ENCODE peak calls at places on chromosomes 5 and 9, in seven cellular contexts. D is RPMI8226; Q is choroid plexus epithelial cell; U is RKO; H is natural killer cell treated with Interleukin-12 subunit alpha and Interleukin-12 subunit beta and Interleukin-15 and Interleukin-18, amount 100 ng/mL, for 72 hours; A is ACHN; L is activated naive CD4-positive, alpha-beta T cell. V is an unnamed sample.

GRCh38 chr5:149760700-149761187 is 30.6 kb downstream of the PPARGC1B start:
- DNase-seq in D (no peak), L (no peak), H (no peak), A (peak; percentile 82), Q (no peak), U (no peak), V (no peak)

GRCh38 chr5:132387649-132388117 is 18.2 kb downstream of the SLC22A5 start:
- DNase-seq in L (no peak), Q (peak; percentile 97), D (peak; percentile 15), H (no peak), A (peak; percentile 96), U (peak; percentile 67), V (no peak)

GRCh38 chr5:91154338-91154737 is 228.8 kb downstream of the ARRDC3 start:
- DNase-seq in U (no peak), L (no peak), H (no peak), D (no peak), Q (no peak), A (no peak), V (no peak)

GRCh38 chr5:41115281-41115680 is 44.1 kb upstream of the MROH2B start:
- DNase-seq in U (no peak), Q (peak; percentile 88), D (no peak), H (no peak), A (no peak), L (no peak), V (no peak)

GRCh38 chr5:153212471-153212870 is 278.0 kb upstream of the GRIA1 start:
- DNase-seq in D (no peak), Q (no peak), U (no peak), A (no peak), L (no peak), H (no peak), V (no peak)

GRCh38 chr9:21078702-21079101 is 960 bp upstream of the IFNB1 start:
- DNase-seq in D (no peak), U (no peak), H (no peak), A (no peak), Q (peak; percentile 11), L (no peak), V (no peak)

GRCh38 chr9:125521462-125522327 is 185.3 kb downstream of the MAPKAP1 start:
- DNase-seq in A (peak; percentile 93), L (no peak), H (no peak), U (peak; percentile 99), Q (peak; percentile 96), D (peak; percentile 23), V (no peak)

GRCh38 chr9:87088192-87088591 is 140.9 kb upstream of the GAS1 start:
- DNase-seq in U (no peak), L (no peak), H (no peak), Q (no peak), A (no peak), D (no peak), V (no peak)

GRCh38 chr5:132489871-132490483 is 596 bp downstream of the IRF1 start:
- DNase-seq in U (peak; percentile 50), H (no peak), Q (peak; percentile 58), L (peak; percentile 70), D (peak; percentile 59), A (peak; percentile 39), V (no peak)

GRCh38 chr5:172411423-172412111 is 42.8 kb downstream of the SH3PXD2B start:
- DNase-seq in H (no peak), A (no peak), D (peak; percentile 73), Q (no peak), L (no peak), U (no peak), V (no peak)

GRCh38 chr5:6633469-6634326 is 458 bp downstream of the SRD5A1 start:
- DNase-seq in Q (peak; percentile 35), A (peak; percentile 48), D (peak; percentile 13), H (no peak), L (no peak), U (peak; percentile 62), V (no peak)

GRCh38 chr5:78506296-78507049 is 142.1 kb downstream of the LHFPL2 start:
- DNase-seq in D (no peak), H (no peak), Q (no peak), L (no peak), A (no peak), U (no peak), V (no peak)

GRCh38 chr5:73748510-73749410 is 122.8 kb downstream of the ARHGEF28 start:
- DNase-seq in L (no peak), A (no peak), U (no peak), D (no peak), Q (peak; percentile 93), H (no peak), V (no peak)

GRCh38 chr5:124193371-124193789 is 553.1 kb downstream of the ZNF608 start:
- DNase-seq in A (no peak), Q (peak; percentile 72), L (no peak), D (no peak), H (no peak), U (peak; percentile 13), V (no peak)

GRCh38 chr5:59034498-59035186 is 451.8 kb downstream of the RAB3C start:
- DNase-seq in U (peak; percentile 87), H (peak; percentile 73), A (peak; percentile 34), L (no peak), Q (peak; percentile 87), D (peak; percentile 60), V (no peak)

GRCh38 chr5:10632110-10632903 is 68.4 kb downstream of the ANKRD33B start:
- DNase-seq in Q (peak; percentile 53), A (peak; percentile 88), L (no peak), H (peak; percentile 85), U (no peak), D (no peak), V (no peak)

GRCh38 chr9:6869081-6869948 is 111.5 kb downstream of the KDM4C start:
- DNase-seq in H (no peak), L (no peak), Q (peak; percentile 17), U (no peak), D (no peak), A (no peak), V (no peak)

GRCh38 chr9:68708513-68708912 is 3.5 kb downstream of the PIP5K1B start:
- DNase-seq in A (no peak), U (no peak), D (no peak), Q (no peak), L (no peak), H (no peak), V (no peak)

GRCh38 chr5:108753331-108753730 is 5.6 kb downstream of the FER start:
- DNase-seq in L (no peak), U (no peak), H (no peak), D (no peak), Q (peak; percentile 73), A (peak; percentile 76), V (no peak)

GRCh38 chr5:153896701-153897100 is 142.0 kb downstream of the FAM114A2 start:
- DNase-seq in H (no peak), D (peak; percentile 88), L (no peak), Q (peak; percentile 66), U (no peak), A (no peak), V (no peak)

GRCh38 chr9:12695474-12695873 is 2.3 kb downstream of the TYRP1 start:
- DNase-seq in Q (no peak), L (no peak), D (no peak), U (no peak), A (no peak), H (no peak), V (no peak)

GRCh38 chr5:38845555-38846378 is at the start of gene OSMR:
- DNase-seq in U (no peak), A (peak; percentile 94), D (no peak), Q (peak; percentile 99), H (no peak), L (no peak), V (peak; percentile 46)

GRCh38 chr5:91133183-91133582 is 249.9 kb downstream of the ARRDC3 start:
- DNase-seq in D (no peak), A (no peak), H (no peak), U (no peak), L (no peak), Q (no peak), V (no peak)

GRCh38 chr9:14560194-14560593 is 133.0 kb downstream of the ZDHHC21 start:
- DNase-seq in A (no peak), U (no peak), H (no peak), L (no peak), D (no peak), Q (no peak), V (no peak)

GRCh38 chr5:146027746-146028145 is 77.6 kb downstream of the PLAC8L1 start:
- DNase-seq in A (peak; percentile 67), U (peak; percentile 19), L (no peak), H (no peak), D (peak; percentile 22), Q (no peak), V (no peak)

GRCh38 chr5:89900346-89900745 is 509.2 kb downstream of the CETN3 start:
- DNase-seq in Q (no peak), L (no peak), H (no peak), D (no peak), A (no peak), U (no peak), V (no peak)

GRCh38 chr5:15693036-15693728 is 193.2 kb downstream of the FBXL7 start:
- DNase-seq in Q (no peak), H (no peak), D (no peak), A (no peak), L (no peak), U (no peak), V (no peak)

GRCh38 chr9:32703635-32704034 is 68.2 kb upstream of the TAF1L start:
- DNase-seq in D (no peak), Q (peak; percentile 5), U (no peak), A (peak; percentile 15), L (no peak), H (no peak), V (no peak)

GRCh38 chr9:20209421-20210340 is 412.6 kb downstream of the MLLT3 start:
- DNase-seq in Q (no peak), A (no peak), L (no peak), H (peak; percentile 73), D (no peak), U (no peak), V (no peak)

GRCh38 chr5:178160176-178160575 is 6.5 kb upstream of the NHP2 start:
- DNase-seq in U (no peak), Q (no peak), A (no peak), D (peak; percentile 42), H (no peak), L (no peak), V (no peak)

GRCh38 chr5:162641142-162641813 is 573.7 kb downstream of the GABRG2 start:
- DNase-seq in Q (no peak), H (no peak), L (no peak), U (no peak), A (no peak), D (no peak), V (no peak)

GRCh38 chr9:88218721-88219120 is 80.4 kb upstream of the SPATA31C2 start:
- DNase-seq in A (peak; percentile 17), Q (peak; percentile 77), L (no peak), U (no peak), H (no peak), D (no peak), V (no peak)

V was measured in mesothelial cell of epicardium.